ENCODE peak calls at places on chromosomes 2 and 18, in five cellular contexts. One of them, this sample, is unnamed.

GRCh38 chr2:101149241-101150192 is 1.7 kb downstream of the TBC1D8 start:
- DNase-seq in hypothalamus: no peak
- DNase-seq in NCI-H2081: peak
- DNase-seq in WTC11: peak
- DNase-seq in Caco-2: peak
- DNase-seq in this sample: peak

GRCh38 chr18:564708-565561 is 15.2 kb upstream of the CETN1 start:
- DNase-seq in hypothalamus: no peak
- DNase-seq in NCI-H2081: no peak
- DNase-seq in WTC11: no peak
- DNase-seq in Caco-2: no peak
- DNase-seq in this sample: no peak

GRCh38 chr2:27596627-27597026 is 13.8 kb downstream of the ZNF512 start:
- DNase-seq in hypothalamus: no peak
- DNase-seq in NCI-H2081: no peak
- DNase-seq in WTC11: no peak
- DNase-seq in Caco-2: no peak
- DNase-seq in this sample: no peak

GRCh38 chr18:63460414-63460813 is 16.3 kb upstream of the SERPINB5 start:
- DNase-seq in hypothalamus: no peak
- DNase-seq in NCI-H2081: no peak
- DNase-seq in WTC11: no peak
- DNase-seq in Caco-2: no peak
- DNase-seq in this sample: no peak

GRCh38 chr2:70371753-70372152 is 69.9 kb upstream of the FAM136A start:
- DNase-seq in hypothalamus: no peak
- DNase-seq in NCI-H2081: no peak
- DNase-seq in WTC11: no peak
- DNase-seq in Caco-2: no peak
- DNase-seq in this sample: peak

GRCh38 chr2:208375452-208376068 is 31.0 kb upstream of the PTH2R start:
- DNase-seq in hypothalamus: no peak
- DNase-seq in NCI-H2081: no peak
- DNase-seq in WTC11: no peak
- DNase-seq in Caco-2: no peak
- DNase-seq in this sample: no peak

GRCh38 chr2:234374671-234375245 is 122.1 kb downstream of the ARL4C start:
- DNase-seq in hypothalamus: no peak
- DNase-seq in NCI-H2081: no peak
- DNase-seq in WTC11: no peak
- DNase-seq in Caco-2: no peak
- DNase-seq in this sample: no peak

GRCh38 chr2:197674546-197674945 is 841 bp downstream of the RFTN2 start:
- DNase-seq in hypothalamus: no peak
- DNase-seq in NCI-H2081: no peak
- DNase-seq in WTC11: no peak
- DNase-seq in Caco-2: no peak
- DNase-seq in this sample: peak